ENCODE peak calls at places on chromosomes 7 and 10, in nine cellular contexts. One of them, this sample, is unnamed.

GRCh38 chr7:141455686-141456085 is 95.5 kb upstream of the AGK start:
- DNase-seq in K562: no peak
- DNase-seq in esophagus muscularis mucosa: no peak
- DNase-seq in HCT116: no peak
- DNase-seq in transverse colon: no peak
- DNase-seq in prostate gland: no peak
- DNase-seq in uterus: no peak
- DNase-seq in ovary: no peak
- DNase-seq in A549: no peak
- DNase-seq in this sample: no peak

GRCh38 chr10:77319557-77319956 is 318.1 kb downstream of the KCNMA1 start:
- DNase-seq in K562: no peak
- DNase-seq in esophagus muscularis mucosa: no peak
- DNase-seq in HCT116: no peak
- DNase-seq in transverse colon: no peak
- DNase-seq in prostate gland: no peak
- DNase-seq in uterus: no peak
- DNase-seq in ovary: no peak
- DNase-seq in A549: no peak
- DNase-seq in this sample: no peak

GRCh38 chr10:111539246-111539645 is 462.4 kb downstream of the ADRA2A start:
- DNase-seq in K562: no peak
- DNase-seq in esophagus muscularis mucosa: no peak
- DNase-seq in HCT116: no peak
- DNase-seq in transverse colon: no peak
- DNase-seq in prostate gland: no peak
- DNase-seq in uterus: no peak
- DNase-seq in ovary: no peak
- DNase-seq in A549: no peak
- DNase-seq in this sample: no peak

GRCh38 chr7:31108097-31108657 is 56.1 kb downstream of the ADCYAP1R1 start:
- DNase-seq in K562: no peak
- DNase-seq in esophagus muscularis mucosa: peak
- DNase-seq in HCT116: no peak
- DNase-seq in transverse colon: no peak
- DNase-seq in prostate gland: no peak
- DNase-seq in uterus: no peak
- DNase-seq in ovary: no peak
- DNase-seq in A549: no peak
- DNase-seq in this sample: no peak

GRCh38 chr10:114271779-114272167 is 32.7 kb downstream of the VWA2 start:
- DNase-seq in K562: no peak
- DNase-seq in esophagus muscularis mucosa: no peak
- DNase-seq in HCT116: peak
- DNase-seq in transverse colon: no peak
- DNase-seq in prostate gland: no peak
- DNase-seq in uterus: peak
- DNase-seq in ovary: no peak
- DNase-seq in A549: peak
- DNase-seq in this sample: peak

GRCh38 chr10:124300224-124300623 is 118.5 kb downstream of the OAT start:
- DNase-seq in K562: no peak
- DNase-seq in esophagus muscularis mucosa: no peak
- DNase-seq in HCT116: no peak
- DNase-seq in transverse colon: no peak
- DNase-seq in prostate gland: no peak
- DNase-seq in uterus: no peak
- DNase-seq in ovary: no peak
- DNase-seq in A549: no peak
- DNase-seq in this sample: no peak

GRCh38 chr7:151503902-151504714 is 15.6 kb downstream of the RHEB start:
- DNase-seq in K562: no peak
- DNase-seq in esophagus muscularis mucosa: no peak
- DNase-seq in HCT116: no peak
- DNase-seq in transverse colon: no peak
- DNase-seq in prostate gland: peak
- DNase-seq in uterus: peak
- DNase-seq in ovary: no peak
- DNase-seq in A549: no peak
- DNase-seq in this sample: no peak

GRCh38 chr7:116316838-116317612 is 106.7 kb downstream of the TES start:
- DNase-seq in K562: no peak
- DNase-seq in esophagus muscularis mucosa: no peak
- DNase-seq in HCT116: peak
- DNase-seq in transverse colon: no peak
- DNase-seq in prostate gland: peak
- DNase-seq in uterus: peak
- DNase-seq in ovary: peak
- DNase-seq in A549: peak
- DNase-seq in this sample: peak

GRCh38 chr10:122116331-122116730 is 127.4 kb downstream of the TACC2 start:
- DNase-seq in K562: peak
- DNase-seq in esophagus muscularis mucosa: no peak
- DNase-seq in HCT116: no peak
- DNase-seq in transverse colon: no peak
- DNase-seq in prostate gland: no peak
- DNase-seq in uterus: no peak
- DNase-seq in ovary: no peak
- DNase-seq in A549: no peak
- DNase-seq in this sample: no peak

GRCh38 chr7:137928626-137929025 is 73.3 kb downstream of the CREB3L2 start:
- DNase-seq in K562: no peak
- DNase-seq in esophagus muscularis mucosa: no peak
- DNase-seq in HCT116: no peak
- DNase-seq in transverse colon: no peak
- DNase-seq in prostate gland: no peak
- DNase-seq in uterus: no peak
- DNase-seq in ovary: no peak
- DNase-seq in A549: no peak
- DNase-seq in this sample: no peak

GRCh38 chr10:28520346-28520745 is 12.6 kb upstream of the WAC start:
- DNase-seq in K562: no peak
- DNase-seq in esophagus muscularis mucosa: no peak
- DNase-seq in HCT116: no peak
- DNase-seq in transverse colon: no peak
- DNase-seq in prostate gland: no peak
- DNase-seq in uterus: no peak
- DNase-seq in ovary: no peak
- DNase-seq in A549: no peak
- DNase-seq in this sample: no peak

GRCh38 chr7:47183896-47184629 is 397.8 kb downstream of the TNS3 start:
- DNase-seq in K562: no peak
- DNase-seq in esophagus muscularis mucosa: no peak
- DNase-seq in HCT116: no peak
- DNase-seq in transverse colon: no peak
- DNase-seq in prostate gland: no peak
- DNase-seq in uterus: no peak
- DNase-seq in ovary: no peak
- DNase-seq in A549: no peak
- DNase-seq in this sample: no peak

GRCh38 chr10:22554481-22555182 is 159.7 kb downstream of the PIP4K2A start:
- DNase-seq in K562: no peak
- DNase-seq in esophagus muscularis mucosa: peak
- DNase-seq in HCT116: no peak
- DNase-seq in transverse colon: peak
- DNase-seq in prostate gland: peak
- DNase-seq in uterus: peak
- DNase-seq in ovary: peak
- DNase-seq in A549: no peak
- DNase-seq in this sample: no peak

GRCh38 chr7:132489776-132490237 is 86.5 kb downstream of the PLXNA4 start:
- DNase-seq in K562: peak
- DNase-seq in esophagus muscularis mucosa: no peak
- DNase-seq in HCT116: no peak
- DNase-seq in transverse colon: no peak
- DNase-seq in prostate gland: no peak
- DNase-seq in uterus: no peak
- DNase-seq in ovary: no peak
- DNase-seq in A549: no peak
- DNase-seq in this sample: no peak

GRCh38 chr10:69232252-69232651 is 12.1 kb downstream of the HKDC1 start:
- DNase-seq in K562: no peak
- DNase-seq in esophagus muscularis mucosa: no peak
- DNase-seq in HCT116: peak
- DNase-seq in transverse colon: peak
- DNase-seq in prostate gland: no peak
- DNase-seq in uterus: no peak
- DNase-seq in ovary: no peak
- DNase-seq in A549: peak
- DNase-seq in this sample: peak

GRCh38 chr7:101804087-101804631 is 13.3 kb upstream of the CUX1 start:
- DNase-seq in K562: no peak
- DNase-seq in esophagus muscularis mucosa: no peak
- DNase-seq in HCT116: no peak
- DNase-seq in transverse colon: no peak
- DNase-seq in prostate gland: no peak
- DNase-seq in uterus: no peak
- DNase-seq in ovary: no peak
- DNase-seq in A549: no peak
- DNase-seq in this sample: no peak

GRCh38 chr7:157271991-157272324 is 64.8 kb upstream of the DNAJB6 start:
- DNase-seq in K562: no peak
- DNase-seq in esophagus muscularis mucosa: no peak
- DNase-seq in HCT116: no peak
- DNase-seq in transverse colon: peak
- DNase-seq in prostate gland: peak
- DNase-seq in uterus: peak
- DNase-seq in ovary: peak
- DNase-seq in A549: no peak
- DNase-seq in this sample: no peak
- TF ChIP-seq POLR2A in K562: no peak
- TF ChIP-seq POLR2A in esophagus muscularis mucosa: no peak
- TF ChIP-seq POLR2A in HCT116: no peak
- TF ChIP-seq POLR2A in transverse colon: no peak
- TF ChIP-seq POLR2A in prostate gland: no peak
- TF ChIP-seq POLR2A in uterus: peak
- TF ChIP-seq POLR2A in ovary: no peak
- TF ChIP-seq POLR2A in A549: no peak
- TF ChIP-seq POLR2A in this sample: no peak

DNA sequence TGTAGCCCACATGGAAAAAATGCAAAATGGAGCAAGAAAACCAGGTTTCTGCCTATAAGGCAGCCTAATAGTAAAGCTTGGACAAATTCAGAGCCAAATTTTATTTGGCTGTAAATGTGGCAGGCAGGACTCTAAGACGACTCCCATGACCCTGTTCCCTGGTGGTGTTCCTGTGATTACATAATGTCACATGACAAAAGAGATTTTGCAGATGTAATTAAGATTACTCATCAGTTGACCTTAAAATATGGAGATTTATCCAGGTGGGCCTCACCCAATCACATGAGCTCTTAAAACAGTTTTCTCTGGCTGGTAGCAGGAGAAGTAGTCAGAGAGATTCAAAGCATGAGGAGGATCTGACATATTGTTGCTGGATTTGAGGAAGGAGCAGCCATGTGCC is 303.1 kb upstream of the IMMP2L start:
- DNase-seq in K562: no peak
- DNase-seq in esophagus muscularis mucosa: peak
- DNase-seq in HCT116: no peak
- DNase-seq in transverse colon: no peak
- DNase-seq in prostate gland: no peak
- DNase-seq in uterus: no peak
- DNase-seq in ovary: no peak
- DNase-seq in A549: no peak
- DNase-seq in this sample: no peak
- TF ChIP-seq POLR2A in K562: no peak
- TF ChIP-seq POLR2A in esophagus muscularis mucosa: no peak
- TF ChIP-seq POLR2A in HCT116: no peak
- TF ChIP-seq POLR2A in transverse colon: no peak
- TF ChIP-seq POLR2A in prostate gland: no peak
- TF ChIP-seq POLR2A in uterus: no peak
- TF ChIP-seq POLR2A in ovary: no peak
- TF ChIP-seq POLR2A in A549: no peak
- TF ChIP-seq POLR2A in this sample: no peak

DNA sequence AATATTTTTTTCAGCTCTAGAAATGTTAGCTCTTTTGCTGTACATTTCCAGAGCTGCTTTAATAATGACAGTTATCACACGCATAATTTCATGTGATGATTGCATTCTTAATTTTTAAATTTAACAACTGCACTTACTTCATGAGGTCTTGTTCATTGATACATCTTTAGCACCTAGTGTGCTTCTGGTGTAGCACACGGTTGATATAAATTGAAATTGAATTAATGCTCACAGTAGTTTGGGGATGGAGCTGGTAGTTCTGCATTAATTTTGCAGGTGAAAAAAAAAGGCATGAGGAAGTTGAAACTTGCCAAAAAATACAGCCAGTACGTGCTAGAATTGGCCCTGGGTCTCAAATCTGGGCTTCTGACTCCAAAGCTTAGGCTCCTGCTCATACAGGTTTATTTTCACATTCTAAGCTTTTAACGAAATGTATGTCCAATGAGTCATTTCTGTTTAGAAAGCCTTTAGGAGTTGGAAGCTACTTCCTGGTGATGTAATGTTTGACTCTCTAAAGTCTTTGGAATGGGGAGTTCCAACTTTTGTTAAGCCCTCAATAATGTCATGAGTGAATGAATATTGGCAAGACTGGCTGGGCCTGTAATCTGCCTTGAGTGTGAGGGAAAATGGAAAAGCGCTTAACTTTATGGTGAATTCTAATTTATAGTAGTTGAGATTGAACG is 62.5 kb downstream of the DAGLB start:
- DNase-seq in K562: no peak
- DNase-seq in esophagus muscularis mucosa: no peak
- DNase-seq in HCT116: peak
- DNase-seq in transverse colon: no peak
- DNase-seq in prostate gland: peak
- DNase-seq in uterus: no peak
- DNase-seq in ovary: no peak
- DNase-seq in A549: peak
- DNase-seq in this sample: peak
- TF ChIP-seq POLR2A in K562: no peak
- TF ChIP-seq POLR2A in esophagus muscularis mucosa: no peak
- TF ChIP-seq POLR2A in HCT116: no peak
- TF ChIP-seq POLR2A in transverse colon: no peak
- TF ChIP-seq POLR2A in prostate gland: no peak
- TF ChIP-seq POLR2A in uterus: no peak
- TF ChIP-seq POLR2A in ovary: no peak
- TF ChIP-seq POLR2A in A549: no peak
- TF ChIP-seq POLR2A in this sample: no peak

DNA sequence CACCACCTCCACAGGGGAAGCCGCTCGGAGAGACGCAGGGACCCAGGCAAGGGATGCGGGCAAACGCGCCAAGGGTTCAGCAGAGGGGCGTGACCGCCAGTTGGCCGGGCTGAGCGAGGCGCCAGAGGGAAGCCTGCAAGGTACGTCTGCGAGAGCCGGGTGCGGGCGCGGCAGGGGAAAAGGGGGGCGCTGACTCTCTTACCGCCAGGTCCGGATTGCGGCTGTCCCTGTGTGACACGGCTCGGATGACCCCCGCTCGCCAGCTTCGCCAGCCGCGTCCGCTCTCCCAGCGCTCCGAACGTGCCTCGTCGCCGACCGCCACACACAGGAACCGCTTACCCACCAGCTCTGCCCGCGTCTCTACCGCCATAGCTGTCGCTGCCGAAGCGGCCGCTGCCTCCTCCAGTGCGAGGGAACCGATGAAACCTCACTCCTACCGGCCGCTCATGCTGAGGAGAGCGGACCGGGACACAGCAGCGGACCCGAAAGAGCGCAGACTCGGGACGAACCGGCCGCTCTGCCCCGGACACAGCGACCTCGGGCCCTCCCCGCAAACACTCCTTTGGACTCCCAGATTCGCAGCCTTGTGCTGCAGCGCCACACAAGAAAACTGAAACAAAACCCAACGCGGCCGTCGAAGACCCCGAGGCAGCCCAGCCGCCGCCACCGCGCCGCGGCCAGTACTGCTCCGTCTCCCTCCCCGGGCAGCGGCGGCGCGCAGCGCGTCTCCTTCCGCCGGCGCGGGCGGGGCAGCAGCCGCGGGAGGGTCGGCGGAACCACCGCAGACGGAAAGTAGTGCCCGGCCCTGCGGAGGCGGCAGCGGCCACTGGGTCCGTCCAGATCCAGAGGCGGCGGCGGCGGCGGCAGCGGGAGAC is at the start of gene JMJD1C:
- DNase-seq in K562: peak
- DNase-seq in esophagus muscularis mucosa: no peak
- DNase-seq in HCT116: peak
- DNase-seq in transverse colon: peak
- DNase-seq in prostate gland: peak
- DNase-seq in uterus: peak
- DNase-seq in ovary: peak
- DNase-seq in A549: peak
- DNase-seq in this sample: peak
- TF ChIP-seq POLR2A in K562: peak
- TF ChIP-seq POLR2A in esophagus muscularis mucosa: peak
- TF ChIP-seq POLR2A in HCT116: peak
- TF ChIP-seq POLR2A in transverse colon: peak
- TF ChIP-seq POLR2A in prostate gland: peak
- TF ChIP-seq POLR2A in uterus: peak
- TF ChIP-seq POLR2A in ovary: peak
- TF ChIP-seq POLR2A in A549: peak
- TF ChIP-seq POLR2A in this sample: peak

This sample was measured in H54.